ENCODE peak calls at places on chromosomes 6 and 20, in five cellular contexts. O is mammary epithelial cell, Y is substantia nigra, A is Panc1, K is tibial nerve. S is an unnamed sample.

GRCh38 chr6:132300323-132300949 is 100.8 kb downstream of the MOXD1 start:
- DNase-seq in K (no peak), Y (no peak), A (peak), O (peak), S (no peak)

GRCh38 chr6:130262008-130262407 is 39.3 kb upstream of the SAMD3 start:
- DNase-seq in O (no peak), K (no peak), A (no peak), Y (no peak), S (no peak)

GRCh38 chr6:48200874-48201273 is 89.9 kb upstream of the PTCHD4 start:
- DNase-seq in A (no peak), O (no peak), K (no peak), Y (no peak), S (no peak)

GRCh38 chr20:62503414-62504178 is 27.8 kb upstream of the GATA5 start:
- DNase-seq in K (no peak), O (no peak), Y (no peak), A (no peak), S (no peak)

GRCh38 chr20:60010689-60011417 is 52.6 kb downstream of the CDH26 start:
- DNase-seq in Y (no peak), O (no peak), A (no peak), K (no peak), S (no peak)

GRCh38 chr6:75124983-75125382 is 80.9 kb downstream of the COL12A1 start:
- DNase-seq in K (no peak), Y (no peak), A (no peak), O (no peak), S (no peak)

GRCh38 chr20:64063389-64064144 is 569 bp downstream of the TCEA2 start:
- DNase-seq in A (no peak), O (no peak), K (no peak), Y (no peak), S (no peak)

GRCh38 chr6:132085731-132086130 is 134.6 kb upstream of the CCN2 start:
- DNase-seq in O (no peak), K (no peak), Y (no peak), A (no peak), S (no peak)

GRCh38 chr20:57665589-57665971 is 44.2 kb downstream of the PMEPA1 start:
- DNase-seq in Y (no peak), A (no peak), O (no peak), K (no peak), S (no peak)

GRCh38 chr6:85114583-85114939 is 335.3 kb upstream of the NT5E start:
- DNase-seq in O (no peak), Y (no peak), A (no peak), K (no peak), S (no peak)

GRCh38 chr6:11868392-11868791 is 89.8 kb upstream of the ADTRP start:
- DNase-seq in A (no peak), Y (no peak), K (no peak), O (no peak), S (no peak)

GRCh38 chr6:127102299-127102698 is 16.2 kb upstream of the RSPO3 start:
- DNase-seq in A (no peak), K (no peak), O (peak), Y (no peak), S (no peak)

GRCh38 chr20:21615617-21616080 is 89.8 kb upstream of the PAX1 start:
- DNase-seq in Y (peak), K (no peak), A (peak), O (peak), S (peak)

GRCh38 chr6:10163159-10163962 is 251.5 kb downstream of the TFAP2A start:
- DNase-seq in Y (no peak), A (no peak), O (peak), K (no peak), S (no peak)

GRCh38 chr20:38210741-38211140 is 45.7 kb upstream of the TGM2 start:
- DNase-seq in A (no peak), Y (no peak), K (no peak), O (peak), S (no peak)

GRCh38 chr6:70371454-70372105 is 41.7 kb upstream of the FAM135A start:
- DNase-seq in A (peak), K (no peak), O (peak), Y (no peak), S (no peak)

GRCh38 chr20:38270869-38271608 is 10.5 kb upstream of the KIAA1755 start:
- DNase-seq in K (no peak), Y (no peak), O (peak), A (no peak), S (peak)

GRCh38 chr20:59230385-59230784 is 66.8 kb downstream of the ZNF831 start:
- DNase-seq in K (no peak), O (no peak), Y (no peak), A (no peak), S (no peak)

GRCh38 chr6:131779304-131779703 is 28.5 kb upstream of the ENPP1 start:
- DNase-seq in Y (no peak), A (no peak), O (no peak), K (no peak), S (no peak)

GRCh38 chr6:47047097-47047478 is 5.0 kb upstream of the ADGRF1 start:
- DNase-seq in Y (no peak), K (no peak), O (no peak), A (no peak), S (no peak)

GRCh38 chr6:33787954-33788693 is 806 bp downstream of the LEMD2 start:
- DNase-seq in K (peak), Y (peak), A (no peak), O (peak), S (peak)

GRCh38 chr6:110703906-110704594 is 111.2 kb downstream of the CDK19 start:
- DNase-seq in A (no peak), K (no peak), Y (no peak), O (peak), S (no peak)

GRCh38 chr6:134063966-134064445 is 11.6 kb upstream of the SLC2A12 start:
- DNase-seq in O (peak), Y (peak), A (no peak), K (peak), S (peak)

GRCh38 chr6:2197177-2197671 is 48.2 kb downstream of the GMDS start:
- DNase-seq in O (peak), Y (no peak), K (peak), A (no peak), S (peak)

GRCh38 chr6:52154381-52154780 is 31.8 kb upstream of the IL17A start:
- DNase-seq in O (no peak), Y (no peak), K (no peak), A (no peak), S (no peak)

GRCh38 chr20:46979603-46980241 is 85.1 kb downstream of the EYA2 start:
- DNase-seq in Y (no peak), K (no peak), A (no peak), O (no peak), S (no peak)

GRCh38 chr6:51299649-51300380 is 481.1 kb downstream of the TFAP2B start:
- DNase-seq in Y (no peak), O (peak), K (no peak), A (no peak), S (no peak)

GRCh38 chr6:11798096-11798495 is 19.5 kb upstream of the ADTRP start:
- DNase-seq in K (no peak), O (no peak), A (no peak), Y (no peak), S (no peak)

GRCh38 chr20:62409935-62410741 is 3.1 kb upstream of the CABLES2 start:
- DNase-seq in Y (no peak), O (no peak), K (no peak), A (no peak), S (peak)

GRCh38 chr6:129191275-129191674 is 308.3 kb downstream of the LAMA2 start:
- DNase-seq in K (no peak), Y (no peak), A (no peak), O (no peak), S (no peak)

GRCh38 chr6:451336-451735 is 59.8 kb downstream of the IRF4 start:
- DNase-seq in Y (no peak), A (no peak), O (no peak), K (no peak), S (no peak)

GRCh38 chr6:451847-452246 is 60.3 kb downstream of the IRF4 start:
- DNase-seq in O (no peak), A (no peak), K (no peak), Y (no peak), S (no peak)

GRCh38 chr6:452301-453067 is 60.9 kb downstream of the IRF4 start:
- DNase-seq in O (no peak), K (peak), A (no peak), Y (no peak), S (peak)

GRCh38 chr6:454148-454991 is 62.8 kb downstream of the IRF4 start:
- DNase-seq in O (no peak), A (no peak), Y (no peak), K (no peak), S (no peak)

DNA sequence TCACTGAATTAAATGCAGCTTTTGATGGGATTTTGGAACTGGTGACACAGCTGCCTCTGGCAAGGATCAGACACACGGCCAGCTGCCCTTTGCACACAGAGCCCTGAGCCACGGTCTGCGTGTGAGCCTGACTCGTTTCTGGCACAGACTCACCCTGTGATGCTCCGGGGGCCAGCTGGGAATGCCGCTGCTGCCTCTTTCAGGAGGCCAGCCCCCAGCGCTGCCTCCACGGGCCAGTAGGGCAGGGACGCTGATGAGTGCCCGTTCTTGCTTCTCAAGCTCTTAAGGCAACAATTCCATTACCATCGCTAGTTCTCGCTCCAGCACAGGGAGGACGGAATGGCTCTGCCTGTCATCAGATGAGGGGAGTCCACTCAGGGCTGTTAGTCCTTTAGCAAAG is 61.6 kb downstream of the IRF4 start:
- DNase-seq in A (no peak), O (no peak), K (peak), Y (peak), S (peak)
- H3K27ac ChIP-seq in A (no peak), O (no peak), K (no peak), Y (peak), S (no peak)

GRCh38 chr6:125834347-125834746 is 43.6 kb downstream of the NCOA7 start:
- DNase-seq in O (no peak), A (no peak), Y (no peak), K (no peak), S (no peak)
- H3K27ac ChIP-seq in O (no peak), A (no peak), Y (peak), K (peak), S (no peak)

GRCh38 chr6:143761103-143761502 is 82.0 kb upstream of the LTV1 start:
- DNase-seq in A (no peak), K (no peak), Y (no peak), O (no peak), S (no peak)

GRCh38 chr6:143757346-143757832 is 79.6 kb downstream of the PHACTR2 start:
- DNase-seq in A (no peak), K (no peak), Y (no peak), O (no peak), S (no peak)

GRCh38 chr6:143755301-143755744 is 77.6 kb downstream of the PHACTR2 start:
- DNase-seq in Y (no peak), K (no peak), A (no peak), O (no peak), S (no peak)

GRCh38 chr6:143759666-143760065 is 81.9 kb downstream of the PHACTR2 start:
- DNase-seq in O (no peak), K (no peak), Y (no peak), A (no peak), S (no peak)

GRCh38 chr6:143758551-143758950 is 80.8 kb downstream of the PHACTR2 start:
- DNase-seq in Y (no peak), A (no peak), K (no peak), O (no peak), S (no peak)
- H3K27ac ChIP-seq in Y (no peak), A (no peak), K (no peak), O (no peak), S (no peak)

GRCh38 chr6:4908062-4908461 is 95.8 kb downstream of the RPP40 start:
- DNase-seq in A (no peak), O (no peak), K (no peak), Y (no peak), S (no peak)

GRCh38 chr6:4906293-4906941 is 97.4 kb downstream of the RPP40 start:
- DNase-seq in O (no peak), Y (no peak), A (no peak), K (no peak), S (no peak)

GRCh38 chr6:4907602-4908001 is 96.2 kb downstream of the RPP40 start:
- DNase-seq in Y (no peak), O (no peak), A (no peak), K (no peak), S (no peak)

GRCh38 chr6:4905858-4906257 is 98.0 kb downstream of the RPP40 start:
- DNase-seq in A (no peak), K (no peak), Y (no peak), O (no peak), S (no peak)

GRCh38 chr6:4906942-4907300 is 96.9 kb downstream of the RPP40 start:
- DNase-seq in O (no peak), Y (no peak), K (no peak), A (no peak), S (peak)
- H3K27ac ChIP-seq in O (no peak), Y (no peak), K (no peak), A (no peak), S (no peak)

GRCh38 chr20:348972-349841 is 2.3 kb downstream of the NRSN2 start:
- DNase-seq in Y (no peak), O (no peak), K (no peak), A (no peak), S (no peak)
- H3K27ac ChIP-seq in Y (no peak), O (no peak), K (peak), A (no peak), S (no peak)

GRCh38 chr20:25160457-25160856 is 35.1 kb upstream of the ENTPD6 start:
- DNase-seq in A (no peak), O (no peak), K (no peak), Y (no peak), S (no peak)

GRCh38 chr20:25160897-25161296 is 34.6 kb upstream of the ENTPD6 start:
- DNase-seq in K (no peak), A (no peak), Y (no peak), O (no peak), S (no peak)

GRCh38 chr20:25165128-25165527 is 30.4 kb upstream of the ENTPD6 start:
- DNase-seq in Y (no peak), A (no peak), O (no peak), K (no peak), S (no peak)
- H3K27ac ChIP-seq in Y (no peak), A (no peak), O (no peak), K (no peak), S (no peak)

S was measured in psoas muscle.